ENCODE peak calls at places on chromosomes 12 and 14, in seven cellular contexts. W is SK-N-SH, Q is ovary, O is GM12878, G is suprapubic skin, E is tibial nerve, L is sigmoid colon. I is an unnamed sample.

GRCh38 chr12:40825156-40825555 is 132.9 kb downstream of the CNTN1 start:
- DNase-seq in G (no peak), L (no peak), O (no peak), E (no peak), Q (no peak), W (no peak), I (no peak)

GRCh38 chr12:62260733-62261683 is 804 bp downstream of the USP15 start:
- DNase-seq in Q (no peak), W (peak), L (no peak), G (peak), O (peak), E (peak), I (peak)

GRCh38 chr12:12095016-12095415 is 24.3 kb downstream of the BCL2L14 start:
- DNase-seq in E (no peak), Q (no peak), G (no peak), W (peak), O (no peak), L (no peak), I (no peak)

GRCh38 chr12:93060666-93061413 is 131.7 kb upstream of the EEA1 start:
- DNase-seq in E (peak), L (peak), W (peak), Q (peak), O (peak), G (no peak), I (no peak)

GRCh38 chr14:101582294-101582693 is 21.0 kb downstream of the DIO3 start:
- DNase-seq in L (no peak), Q (no peak), G (no peak), E (no peak), W (no peak), O (no peak), I (no peak)

GRCh38 chr12:62210422-62210821 is 49.8 kb upstream of the USP15 start:
- DNase-seq in L (no peak), E (peak), G (no peak), Q (no peak), W (peak), O (no peak), I (peak)

GRCh38 chr12:28130625-28131598 is 59.3 kb upstream of the CCDC91 start:
- DNase-seq in G (no peak), O (no peak), W (no peak), L (peak), E (no peak), Q (peak), I (no peak)

GRCh38 chr12:22879203-22879602 is 254.2 kb downstream of the ETNK1 start:
- DNase-seq in L (no peak), W (no peak), G (no peak), E (no peak), O (no peak), Q (no peak), I (no peak)

GRCh38 chr14:72064501-72064900 is 132.3 kb downstream of the RGS6 start:
- DNase-seq in L (no peak), O (no peak), W (no peak), G (no peak), Q (no peak), E (no peak), I (no peak)

GRCh38 chr12:106903241-106903950 is 52.3 kb upstream of the TMEM263 start:
- DNase-seq in Q (peak), E (peak), L (peak), G (peak), W (peak), O (no peak), I (peak)

GRCh38 chr12:28222081-28222700 is 31.9 kb downstream of the CCDC91 start:
- DNase-seq in E (no peak), G (no peak), L (no peak), W (no peak), Q (no peak), O (no peak), I (no peak)

GRCh38 chr14:99727096-99727870 is 43.2 kb downstream of the CYP46A1 start:
- DNase-seq in W (no peak), E (no peak), Q (peak), G (peak), O (no peak), L (peak), I (peak)

GRCh38 chr14:105140581-105140980 is 28.0 kb downstream of the JAG2 start:
- DNase-seq in O (no peak), Q (no peak), E (no peak), L (peak), G (peak), W (no peak), I (no peak)

GRCh38 chr14:29900609-29901350 is 26.9 kb downstream of the PRKD1 start:
- DNase-seq in W (no peak), Q (no peak), G (no peak), L (no peak), E (no peak), O (no peak), I (no peak)

GRCh38 chr12:57049890-57050289 is at the start of gene MYO1A:
- DNase-seq in L (no peak), G (no peak), E (no peak), W (no peak), O (no peak), Q (no peak), I (peak)

GRCh38 chr12:29552994-29553748 is 55.7 kb upstream of the OVCH1 start:
- DNase-seq in O (no peak), L (no peak), E (no peak), W (no peak), Q (no peak), G (no peak), I (no peak)

GRCh38 chr14:36217732-36218131 is 41.2 kb upstream of the PTCSC3 start:
- DNase-seq in O (no peak), W (no peak), L (no peak), G (no peak), E (no peak), Q (no peak), I (peak)

GRCh38 chr12:39788235-39788634 is 168.6 kb upstream of the ABCD2 start:
- DNase-seq in W (no peak), L (no peak), E (no peak), O (no peak), G (no peak), Q (no peak), I (no peak)

GRCh38 chr12:48917857-48918537 is 7.3 kb downstream of the FKBP11 start:
- DNase-seq in Q (no peak), E (peak), W (no peak), O (no peak), L (no peak), G (no peak), I (no peak)

GRCh38 chr14:89327771-89328212 is 89.2 kb downstream of the FOXN3 start:
- DNase-seq in O (no peak), E (no peak), Q (no peak), W (no peak), G (no peak), L (no peak), I (no peak)

GRCh38 chr12:95789126-95790024 is 1.2 kb downstream of the NTN4 start:
- DNase-seq in Q (peak), O (no peak), E (no peak), L (no peak), G (peak), W (peak), I (peak)

GRCh38 chr12:108689314-108690190 is 41.8 kb downstream of the CORO1C start:
- DNase-seq in O (no peak), G (no peak), W (no peak), E (no peak), L (peak), Q (no peak), I (no peak)

GRCh38 chr12:108191938-108192337 is 62.9 kb downstream of the WSCD2 start:
- DNase-seq in G (no peak), W (no peak), E (no peak), L (no peak), O (no peak), Q (no peak), I (no peak)

DNA sequence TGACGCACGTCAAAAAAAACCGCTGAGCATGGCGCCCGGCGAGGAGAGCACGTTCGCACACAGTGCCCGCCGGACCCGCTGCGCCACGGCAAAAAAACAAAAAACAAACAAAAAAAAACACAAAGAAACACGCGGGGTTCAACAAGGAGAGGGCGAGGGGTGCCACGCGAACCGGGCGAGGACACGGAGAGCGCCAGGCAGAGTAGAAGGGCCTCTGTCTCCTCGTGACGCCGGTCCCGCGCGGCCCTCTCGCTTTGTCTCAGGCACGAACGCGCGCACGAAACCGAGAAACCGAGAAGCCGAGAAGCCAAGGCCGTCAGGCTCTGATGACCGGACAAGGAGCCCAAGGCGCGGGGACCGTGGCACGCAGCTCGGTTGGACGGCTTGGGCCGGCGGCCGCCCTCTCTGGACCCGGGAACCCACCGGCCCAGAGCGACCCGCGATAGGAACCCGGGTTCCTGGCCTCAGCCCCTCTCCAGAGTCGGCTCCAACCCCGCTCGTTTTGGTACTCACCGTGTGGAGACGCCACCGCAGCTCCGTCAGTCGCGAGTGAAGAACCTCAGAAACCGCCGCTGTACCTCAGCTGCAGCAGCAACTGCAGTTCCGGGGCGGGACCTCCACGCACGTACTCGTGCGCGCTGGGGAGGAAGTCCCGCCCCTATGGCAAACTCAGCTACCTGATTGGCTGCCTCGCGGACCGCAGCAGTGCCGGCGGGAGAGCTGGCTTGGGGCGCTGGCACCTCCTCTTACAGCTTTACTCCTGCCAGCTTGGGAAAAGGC is at the start of the genes DDX24 and IFI27L1:
- DNase-seq in Q (peak), L (peak), W (peak), O (peak), G (peak), E (peak), I (peak)
- TF ChIP-seq EP300 in Q (no peak), L (no peak), W (no peak), O (no peak), G (no peak), E (peak), I (no peak)

GRCh38 chr12:110546339-110546738 is 36.8 kb downstream of the PPTC7 start:
- DNase-seq in E (no peak), L (no peak), G (no peak), W (no peak), Q (no peak), O (no peak), I (no peak)
- H3K27ac ChIP-seq in E (no peak), L (peak), G (peak), W (peak), Q (no peak), O (no peak), I (peak)

DNA sequence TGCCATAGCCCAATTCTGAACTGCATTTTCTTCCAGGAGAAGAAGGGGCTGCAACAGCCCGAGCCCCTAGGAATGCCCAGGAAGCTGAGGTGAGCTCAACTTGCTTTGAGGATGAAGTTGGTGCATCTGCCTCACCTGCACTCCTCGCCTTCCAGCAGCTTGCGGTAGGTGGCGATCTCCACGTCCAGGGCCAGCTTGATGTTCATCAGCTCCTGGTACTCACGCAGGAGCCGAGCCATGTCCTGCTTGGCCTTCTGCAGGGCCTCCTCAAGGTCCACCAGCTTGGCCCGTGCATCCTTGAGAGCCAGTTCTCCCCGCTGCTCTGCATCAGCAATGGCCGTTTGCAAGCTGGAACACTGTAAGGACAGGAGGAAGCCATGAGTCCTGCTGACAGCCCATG is 6.0 kb downstream of the KRT75 start:
- DNase-seq in Q (no peak), W (no peak), O (no peak), E (no peak), L (no peak), G (no peak), I (no peak)
- TF ChIP-seq CTCF in Q (no peak), W (no peak), O (no peak), E (no peak), L (no peak), G (no peak), I (no peak)

DNA sequence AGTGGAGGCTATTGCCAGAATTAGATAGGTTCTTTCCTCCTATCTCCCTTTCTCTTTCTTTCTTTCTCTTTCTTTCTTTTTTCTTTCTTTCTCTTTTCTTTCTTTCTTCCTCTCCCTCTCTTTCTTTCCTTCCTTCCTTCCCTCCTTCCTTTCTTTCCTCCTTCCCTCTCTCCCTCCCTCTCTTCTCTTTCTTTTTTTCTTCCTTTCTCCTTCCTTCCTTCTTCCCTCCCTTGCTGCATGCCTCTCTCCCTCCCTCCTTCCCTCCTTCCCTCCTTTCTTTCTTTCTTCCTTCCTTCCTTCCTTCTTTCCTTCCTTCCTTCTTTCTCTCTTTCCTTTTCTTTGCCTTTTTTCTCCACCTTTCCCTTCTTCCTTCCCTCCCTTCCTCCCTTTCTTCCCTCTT is 16.4 kb upstream of the MDGA2 start:
- DNase-seq in L (no peak), G (no peak), W (no peak), O (no peak), Q (no peak), E (no peak), I (no peak)
- TF ChIP-seq EP300 in L (no peak), G (no peak), W (no peak), O (no peak), Q (no peak), E (no peak), I (no peak)

DNA sequence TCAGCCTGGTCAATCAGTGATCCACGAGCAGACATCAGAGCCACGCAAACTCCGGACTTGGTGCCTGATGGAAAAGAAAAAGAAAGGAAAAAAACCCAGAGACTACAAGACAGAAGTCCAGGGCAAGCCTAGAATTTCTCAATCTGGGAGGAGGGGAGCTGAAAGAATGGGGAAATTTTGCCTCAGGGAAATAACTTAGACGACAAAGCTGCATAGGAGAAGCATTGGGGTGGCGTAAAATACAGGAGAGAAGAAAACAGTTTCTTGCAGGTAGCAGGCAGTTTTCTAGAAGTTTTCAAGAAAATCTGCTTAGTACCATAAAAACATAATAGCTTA is 2.6 kb upstream of the SLC11A2 start:
- DNase-seq in L (no peak), E (no peak), W (no peak), G (no peak), O (no peak), Q (no peak), I (no peak)
- H3K27ac ChIP-seq in L (no peak), E (no peak), W (no peak), G (peak), O (no peak), Q (no peak), I (no peak)

I was measured in stomach.